ENCODE peak calls at places on chromosome 11, in seven cellular contexts. Q, P, G, J, V, X and N are unnamed samples.
A peak's percentile ranks its signal among the peaks of the same experiment; 100 is the strongest.

GRCh38 chr11:128450882-128451647 is 136.3 kb downstream of the ETS1 start:
- DNase-seq in V (no peak), P (no peak), X (no peak), G (peak; percentile 26), Q (no peak), J (no peak), N (no peak)

GRCh38 chr11:125357551-125357950 is 138.5 kb downstream of the FEZ1 start:
- DNase-seq in X (no peak), G (no peak), P (no peak), Q (no peak), V (no peak), J (no peak), N (peak; percentile 84)

GRCh38 chr11:12158926-12159325 is 48.5 kb downstream of the MICAL2 start:
- DNase-seq in X (no peak), Q (no peak), J (no peak), G (no peak), V (no peak), P (no peak), N (no peak)

GRCh38 chr11:63614136-63614664 is at the start of gene PLAAT3:
- DNase-seq in Q (no peak), P (peak; percentile 64), V (no peak), X (peak; percentile 83), G (peak; percentile 89), J (no peak), N (no peak)

GRCh38 chr11:68750197-68750987 is 928 bp downstream of the TESMIN start:
- DNase-seq in Q (no peak), G (peak; percentile 94), P (no peak), V (no peak), X (no peak), J (no peak), N (no peak)

GRCh38 chr11:74932797-74933196 is 16.1 kb downstream of the XRRA1 start:
- DNase-seq in Q (no peak), J (peak; percentile 59), P (no peak), G (no peak), X (peak; percentile 69), V (no peak), N (no peak)

GRCh38 chr11:70430671-70431574 is 32.6 kb downstream of the CTTN start:
- DNase-seq in X (no peak), Q (no peak), J (no peak), G (no peak), P (no peak), V (no peak), N (no peak)

GRCh38 chr11:110376711-110377324 is 52.9 kb upstream of the FDX1 start:
- DNase-seq in G (peak; percentile 47), Q (peak; percentile 86), X (peak; percentile 89), J (peak; percentile 77), P (peak; percentile 85), V (peak; percentile 66), N (peak; percentile 86)

GRCh38 chr11:16978021-16978370 is 36.2 kb downstream of the PLEKHA7 start:
- DNase-seq in Q (no peak), V (no peak), P (no peak), X (no peak), J (no peak), G (no peak), N (no peak)

GRCh38 chr11:99020324-99021225 is at the start of gene CNTN5:
- DNase-seq in J (peak; percentile 0), V (no peak), Q (peak; percentile 55), P (peak; percentile 68), G (peak; percentile 68), X (peak; percentile 54), N (no peak)

GRCh38 chr11:20154381-20154780 is 5.9 kb downstream of the DBX1 start:
- DNase-seq in J (no peak), Q (no peak), V (no peak), X (peak; percentile 55), G (peak; percentile 52), P (no peak), N (no peak)

GRCh38 chr11:42243370-42243769 is 783.9 kb upstream of the LRRC4C start:
- DNase-seq in P (no peak), X (no peak), Q (no peak), V (no peak), J (no peak), G (no peak), N (no peak)

GRCh38 chr11:112453601-112454577 is 193.2 kb upstream of the PLET1 start:
- DNase-seq in Q (peak; percentile 11), G (peak; percentile 64), P (no peak), J (peak; percentile 55), V (no peak), X (peak; percentile 44), N (peak; percentile 68)

GRCh38 chr11:111454561-111455192 is 57.5 kb downstream of the BTG4 start:
- DNase-seq in Q (peak; percentile 30), X (peak; percentile 67), J (peak; percentile 69), P (peak; percentile 77), V (peak; percentile 24), G (peak; percentile 91), N (peak; percentile 100)

GRCh38 chr11:33753304-33753703 is 17.1 kb upstream of the CD59 start:
- DNase-seq in X (peak; percentile 37), J (no peak), G (no peak), Q (no peak), P (no peak), V (no peak), N (peak; percentile 73)